ENCODE peak calls at places on chromosomes 3 and 15, in six cellular contexts. One of them, this sample, is unnamed.

GRCh38 chr15:29724026-29724425 is 98.2 kb downstream of the TJP1 start:
- DNase-seq in AG10803: no peak
- DNase-seq in BE2C: no peak
- DNase-seq in GM10248: no peak
- DNase-seq in sigmoid colon: no peak
- DNase-seq in cardiac fibroblast: no peak
- DNase-seq in this sample: no peak

GRCh38 chr15:35206060-35206675 is 121.1 kb upstream of the NANOGP8 start:
- DNase-seq in GM10248: peak; percentile 14
- DNase-seq in cardiac fibroblast: peak; percentile 57
- DNase-seq in AG10803: no peak
- DNase-seq in sigmoid colon: no peak
- DNase-seq in BE2C: no peak
- DNase-seq in this sample: no peak

GRCh38 chr3:63762180-63762579 is 56.9 kb upstream of the C3orf49 start:
- DNase-seq in GM10248: no peak
- DNase-seq in cardiac fibroblast: no peak
- DNase-seq in sigmoid colon: no peak
- DNase-seq in AG10803: peak; percentile 89
- DNase-seq in BE2C: no peak
- DNase-seq in this sample: no peak

GRCh38 chr15:69305933-69306568 is 7.3 kb downstream of the PAQR5 start:
- DNase-seq in AG10803: no peak
- DNase-seq in sigmoid colon: no peak
- DNase-seq in cardiac fibroblast: no peak
- DNase-seq in BE2C: no peak
- DNase-seq in GM10248: no peak
- DNase-seq in this sample: no peak

GRCh38 chr3:195195321-195196209 is 75.4 kb downstream of the XXYLT1 start:
- DNase-seq in AG10803: no peak
- DNase-seq in GM10248: no peak
- DNase-seq in BE2C: no peak
- DNase-seq in sigmoid colon: peak; percentile 65
- DNase-seq in cardiac fibroblast: no peak
- DNase-seq in this sample: no peak

GRCh38 chr3:126672741-126673140 is 17.8 kb upstream of the TXNRD3 start:
- DNase-seq in GM10248: no peak
- DNase-seq in BE2C: no peak
- DNase-seq in cardiac fibroblast: no peak
- DNase-seq in sigmoid colon: no peak
- DNase-seq in AG10803: no peak
- DNase-seq in this sample: no peak

GRCh38 chr15:40190591-40190990 is 29.7 kb downstream of the BUB1B start:
- DNase-seq in AG10803: peak; percentile 55
- DNase-seq in sigmoid colon: no peak
- DNase-seq in GM10248: no peak
- DNase-seq in BE2C: no peak
- DNase-seq in cardiac fibroblast: peak; percentile 89
- DNase-seq in this sample: no peak

GRCh38 chr15:32824777-32825176 is 107.0 kb downstream of the GREM1 start:
- DNase-seq in sigmoid colon: no peak
- DNase-seq in BE2C: no peak
- DNase-seq in AG10803: peak; percentile 94
- DNase-seq in cardiac fibroblast: peak; percentile 98
- DNase-seq in GM10248: no peak
- DNase-seq in this sample: no peak

GRCh38 chr3:50494136-50494535 is 9.3 kb downstream of the CACNA2D2 start:
- DNase-seq in AG10803: no peak
- DNase-seq in BE2C: no peak
- DNase-seq in sigmoid colon: no peak
- DNase-seq in GM10248: no peak
- DNase-seq in cardiac fibroblast: no peak
- DNase-seq in this sample: no peak

GRCh38 chr15:48888836-48889235 is 10.9 kb downstream of the EID1 start:
- DNase-seq in cardiac fibroblast: no peak
- DNase-seq in AG10803: peak; percentile 25
- DNase-seq in GM10248: no peak
- DNase-seq in sigmoid colon: no peak
- DNase-seq in BE2C: no peak
- DNase-seq in this sample: no peak

GRCh38 chr3:169071003-169071402 is 592.5 kb downstream of the MECOM start:
- DNase-seq in GM10248: no peak
- DNase-seq in BE2C: no peak
- DNase-seq in sigmoid colon: no peak
- DNase-seq in AG10803: peak; percentile 95
- DNase-seq in cardiac fibroblast: no peak
- DNase-seq in this sample: no peak

GRCh38 chr3:49844464-49845183 is 11.7 kb downstream of the TRAIP start:
- DNase-seq in BE2C: no peak
- DNase-seq in AG10803: no peak
- DNase-seq in cardiac fibroblast: peak; percentile 28
- DNase-seq in GM10248: no peak
- DNase-seq in sigmoid colon: no peak
- DNase-seq in this sample: no peak

GRCh38 chr15:74382004-74382816 is 14.8 kb upstream of the CYP11A1 start:
- DNase-seq in BE2C: peak; percentile 93
- DNase-seq in AG10803: peak; percentile 70
- DNase-seq in cardiac fibroblast: peak; percentile 83
- DNase-seq in sigmoid colon: peak; percentile 86
- DNase-seq in GM10248: peak; percentile 78
- DNase-seq in this sample: no peak

GRCh38 chr3:45224824-45225464 is 1.1 kb downstream of the TMEM158 start:
- DNase-seq in cardiac fibroblast: peak; percentile 80
- DNase-seq in sigmoid colon: peak; percentile 82
- DNase-seq in AG10803: peak; percentile 73
- DNase-seq in BE2C: peak; percentile 60
- DNase-seq in GM10248: peak; percentile 57
- DNase-seq in this sample: no peak
- TF ChIP-seq CTCF in cardiac fibroblast: peak; percentile 59
- TF ChIP-seq CTCF in sigmoid colon: no peak
- TF ChIP-seq CTCF in AG10803: peak; percentile 60
- TF ChIP-seq CTCF in BE2C: peak; percentile 33
- TF ChIP-seq CTCF in GM10248: peak; percentile 55
- TF ChIP-seq CTCF in this sample: peak; percentile 81

GRCh38 chr3:150917941-150918340 is 12.7 kb upstream of the MINDY4B start:
- DNase-seq in GM10248: no peak
- DNase-seq in sigmoid colon: no peak
- DNase-seq in cardiac fibroblast: no peak
- DNase-seq in BE2C: no peak
- DNase-seq in AG10803: no peak
- DNase-seq in this sample: no peak
- TF ChIP-seq CTCF in GM10248: no peak
- TF ChIP-seq CTCF in sigmoid colon: no peak
- TF ChIP-seq CTCF in cardiac fibroblast: no peak
- TF ChIP-seq CTCF in BE2C: no peak
- TF ChIP-seq CTCF in AG10803: no peak
- TF ChIP-seq CTCF in this sample: no peak

GRCh38 chr3:193665370-193665989 is 72.5 kb downstream of the OPA1 start:
- DNase-seq in BE2C: no peak
- DNase-seq in sigmoid colon: no peak
- DNase-seq in GM10248: no peak
- DNase-seq in AG10803: peak; percentile 50
- DNase-seq in cardiac fibroblast: peak; percentile 65
- DNase-seq in this sample: no peak
- TF ChIP-seq CTCF in BE2C: peak; percentile 37
- TF ChIP-seq CTCF in sigmoid colon: peak; percentile 29
- TF ChIP-seq CTCF in GM10248: peak; percentile 32
- TF ChIP-seq CTCF in AG10803: peak; percentile 57
- TF ChIP-seq CTCF in cardiac fibroblast: peak; percentile 24
- TF ChIP-seq CTCF in this sample: peak; percentile 93

DNA sequence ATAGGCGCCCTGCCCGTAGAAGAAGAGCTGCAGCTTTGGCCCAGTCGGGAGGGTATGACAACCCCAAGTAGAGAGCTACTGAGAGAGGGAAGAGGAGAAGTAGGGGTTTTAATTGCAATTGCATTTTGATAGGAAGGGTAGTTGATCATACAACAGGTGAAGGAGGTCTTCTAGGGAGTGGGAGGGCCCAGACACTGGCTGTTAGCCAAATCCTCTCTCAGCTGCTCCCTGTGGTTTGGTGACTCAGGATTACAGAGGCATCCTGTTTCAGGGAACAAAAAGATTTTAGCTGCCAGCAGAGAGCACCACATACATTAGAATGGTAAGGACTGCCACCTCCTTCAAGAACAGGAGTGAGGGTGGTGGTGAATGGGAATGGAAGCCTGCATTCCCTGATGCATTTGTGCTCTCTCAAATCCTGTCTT is 408.9 kb upstream of the THBS1 start:
- DNase-seq in GM10248: no peak
- DNase-seq in BE2C: peak; percentile 43
- DNase-seq in sigmoid colon: peak; percentile 82
- DNase-seq in cardiac fibroblast: peak; percentile 99
- DNase-seq in AG10803: peak; percentile 98
- DNase-seq in this sample: no peak
- TF ChIP-seq CTCF in GM10248: no peak
- TF ChIP-seq CTCF in BE2C: peak; percentile 46
- TF ChIP-seq CTCF in sigmoid colon: peak; percentile 22
- TF ChIP-seq CTCF in cardiac fibroblast: peak; percentile 48
- TF ChIP-seq CTCF in AG10803: peak; percentile 61
- TF ChIP-seq CTCF in this sample: peak; percentile 88

GRCh38 chr3:15819043-15819442 is 21.3 kb upstream of the ANKRD28 start:
- DNase-seq in sigmoid colon: no peak
- DNase-seq in AG10803: no peak
- DNase-seq in BE2C: no peak
- DNase-seq in GM10248: no peak
- DNase-seq in cardiac fibroblast: no peak
- DNase-seq in this sample: no peak

GRCh38 chr3:15810702-15811101 is 12.9 kb upstream of the ANKRD28 start:
- DNase-seq in AG10803: no peak
- DNase-seq in GM10248: no peak
- DNase-seq in cardiac fibroblast: peak; percentile 17
- DNase-seq in sigmoid colon: no peak
- DNase-seq in BE2C: no peak
- DNase-seq in this sample: no peak

GRCh38 chr3:15819576-15819975 is 21.8 kb upstream of the ANKRD28 start:
- DNase-seq in BE2C: no peak
- DNase-seq in sigmoid colon: no peak
- DNase-seq in GM10248: no peak
- DNase-seq in cardiac fibroblast: no peak
- DNase-seq in AG10803: peak; percentile 56
- DNase-seq in this sample: no peak

GRCh38 chr3:15812183-15812582 is 14.4 kb upstream of the ANKRD28 start:
- DNase-seq in GM10248: peak; percentile 34
- DNase-seq in BE2C: no peak
- DNase-seq in AG10803: peak; percentile 38
- DNase-seq in cardiac fibroblast: peak; percentile 66
- DNase-seq in sigmoid colon: no peak
- DNase-seq in this sample: no peak

DNA sequence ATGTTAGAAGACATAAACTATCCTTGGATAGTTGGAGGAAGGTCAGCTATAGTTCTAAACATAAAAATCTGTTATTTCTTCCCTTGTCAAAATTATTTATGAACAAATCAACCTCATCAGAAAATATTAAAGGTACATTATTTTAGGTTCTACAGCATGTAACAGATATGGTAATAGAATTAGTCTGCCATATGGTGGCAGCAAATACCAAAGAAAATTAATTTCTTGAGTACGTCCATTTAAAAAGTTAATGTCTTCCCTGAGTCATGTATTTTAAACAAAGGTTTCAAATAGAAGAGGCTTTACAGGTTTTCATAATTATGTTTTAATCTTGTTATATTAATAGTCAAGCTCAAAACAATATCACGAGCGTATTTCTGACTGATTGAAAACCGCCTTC is 17.9 kb upstream of the ANKRD28 start:
- DNase-seq in cardiac fibroblast: peak; percentile 90
- DNase-seq in sigmoid colon: no peak
- DNase-seq in AG10803: peak; percentile 80
- DNase-seq in GM10248: peak; percentile 15
- DNase-seq in BE2C: no peak
- DNase-seq in this sample: no peak
- TF ChIP-seq CTCF in cardiac fibroblast: peak; percentile 24
- TF ChIP-seq CTCF in sigmoid colon: no peak
- TF ChIP-seq CTCF in AG10803: peak; percentile 55
- TF ChIP-seq CTCF in GM10248: peak; percentile 45
- TF ChIP-seq CTCF in BE2C: peak; percentile 6
- TF ChIP-seq CTCF in this sample: peak; percentile 93